ENCODE peak calls at places on chromosomes 6 and 20, in six cellular contexts. K is PC-3, P is A549, O is tibial nerve, E is neural progenitor cell, F is MM.1S. M is an unnamed sample.
A peak's percentile ranks its signal among the peaks of the same experiment; 100 is the strongest.

GRCh38 chr6:136989591-136990578 is 54.9 kb downstream of the IL20RA start:
- DNase-seq in K (no peak), P (no peak), O (no peak), E (peak; percentile 58), F (no peak), M (no peak)

GRCh38 chr20:43942661-43943285 is 28.1 kb downstream of the TOX2 start:
- DNase-seq in K (peak; percentile 72), P (peak; percentile 38), O (no peak), E (no peak), F (peak; percentile 83), M (peak; percentile 70)

GRCh38 chr6:1790684-1791083 is 181.0 kb downstream of the FOXC1 start:
- DNase-seq in K (no peak), P (no peak), O (no peak), E (no peak), F (no peak), M (no peak)

GRCh38 chr6:73746776-73747175 is 50.8 kb downstream of the CD109 start:
- DNase-seq in K (no peak), P (no peak), O (no peak), E (no peak), F (no peak), M (no peak)

GRCh38 chr20:34299925-34300806 is 3.0 kb downstream of the AHCY start:
- DNase-seq in K (peak; percentile 35), P (no peak), O (no peak), E (no peak), F (no peak), M (no peak)

GRCh38 chr6:96582457-96582856 is 19.5 kb downstream of the FHL5 start:
- DNase-seq in K (no peak), P (no peak), O (no peak), E (no peak), F (no peak), M (no peak)

GRCh38 chr6:21539621-21540100 is 53.9 kb upstream of the SOX4 start:
- DNase-seq in K (no peak), P (no peak), O (no peak), E (no peak), F (no peak), M (no peak)

GRCh38 chr6:95091823-95092436 is 485.4 kb upstream of the MANEA start:
- DNase-seq in K (peak; percentile 67), P (peak; percentile 54), O (no peak), E (peak; percentile 61), F (peak; percentile 63), M (peak; percentile 14)

GRCh38 chr6:110053395-110054240 is 75.5 kb downstream of the GPR6 start:
- DNase-seq in K (peak; percentile 46), P (peak; percentile 51), O (peak; percentile 25), E (peak; percentile 82), F (peak; percentile 8), M (peak; percentile 22)

GRCh38 chr6:1406306-1407058 is 17.1 kb downstream of the FOXF2 start:
- DNase-seq in K (no peak), P (no peak), O (no peak), E (no peak), F (no peak), M (peak; percentile 82)

GRCh38 chr6:24228681-24229255 is 102.8 kb downstream of the NRSN1 start:
- DNase-seq in K (no peak), P (peak; percentile 12), O (no peak), E (no peak), F (no peak), M (no peak)

GRCh38 chr6:75219213-75219612 is 13.4 kb upstream of the COL12A1 start:
- DNase-seq in K (no peak), P (no peak), O (no peak), E (no peak), F (no peak), M (no peak)

GRCh38 chr6:136846046-136846445 is 23.7 kb downstream of the PEX7 start:
- DNase-seq in K (peak; percentile 64), P (peak; percentile 56), O (peak; percentile 56), E (peak; percentile 61), F (peak; percentile 53), M (no peak)

GRCh38 chr6:27332692-27333641 is 20.9 kb upstream of the POM121L2 start:
- DNase-seq in K (peak; percentile 77), P (peak; percentile 53), O (no peak), E (peak; percentile 78), F (no peak), M (no peak)

GRCh38 chr6:141956046-141956761 is 176.5 kb upstream of the GJE1 start:
- DNase-seq in K (peak; percentile 5), P (no peak), O (no peak), E (no peak), F (no peak), M (no peak)

GRCh38 chr6:56891754-56892153 is 63.2 kb upstream of the BEND6 start:
- DNase-seq in K (peak; percentile 30), P (peak; percentile 60), O (no peak), E (peak; percentile 31), F (no peak), M (peak; percentile 41)

GRCh38 chr6:35213161-35213823 is 464 bp upstream of the SCUBE3 start:
- DNase-seq in K (no peak), P (no peak), O (no peak), E (peak; percentile 97), F (no peak), M (no peak)

GRCh38 chr6:137860394-137861005 is 6.6 kb upstream of the TNFAIP3 start:
- DNase-seq in K (no peak), P (no peak), O (no peak), E (no peak), F (no peak), M (no peak)

GRCh38 chr20:3964719-3965118 is 50.6 kb downstream of the RNF24 start:
- DNase-seq in K (no peak), P (no peak), O (no peak), E (no peak), F (no peak), M (no peak)

GRCh38 chr6:5580736-5581568 is 319.6 kb downstream of the FARS2 start:
- DNase-seq in K (no peak), P (no peak), O (no peak), E (no peak), F (no peak), M (no peak)

GRCh38 chr20:58868795-58869194 is 16.3 kb downstream of the GNAS start:
- DNase-seq in K (no peak), P (no peak), O (no peak), E (peak; percentile 77), F (no peak), M (no peak)

GRCh38 chr20:997486-997885 is 4.6 kb downstream of the RSPO4 start:
- DNase-seq in K (no peak), P (no peak), O (no peak), E (no peak), F (no peak), M (no peak)
- H3K4me1 ChIP-seq in K (no peaks in the 10 kb centered on the region), P (no peaks in the 10 kb centered on the region), O (no peaks in the 10 kb centered on the region), E (peaks cover 4% of the 10 kb centered on the region), F (no peaks in the 10 kb centered on the region), M (no peaks in the 10 kb centered on the region)

DNA sequence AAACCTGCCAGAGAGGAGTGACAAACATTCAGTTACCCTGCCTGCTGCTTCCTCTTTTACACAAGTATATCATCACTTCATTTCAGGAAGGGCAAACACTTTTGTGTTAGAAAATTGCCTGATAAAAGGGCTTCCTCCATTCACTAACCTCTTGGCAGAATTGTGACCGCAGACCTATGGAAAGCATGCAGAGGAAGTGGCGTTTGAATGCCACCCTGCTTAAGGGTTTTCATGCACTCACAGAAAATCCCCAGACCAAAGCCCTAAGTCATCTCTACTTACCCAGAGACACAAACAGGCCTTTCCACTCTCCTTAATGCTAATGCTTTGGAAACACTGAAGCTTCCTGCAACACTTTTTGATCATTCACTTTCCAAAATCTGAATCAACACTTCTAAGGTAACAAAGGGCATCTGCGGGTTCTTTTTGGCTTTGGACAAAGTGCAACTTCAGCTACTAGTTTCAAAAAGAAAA is 22.1 kb upstream of the RALGAPA2 start:
- DNase-seq in K (no peak), P (no peak), O (no peak), E (peak; percentile 39), F (no peak), M (no peak)
- H3K27ac ChIP-seq in K (no peak overlapping the region), P (no peak overlapping the region), O (no peak overlapping the region), E (no peak overlapping the region), F (no peak overlapping the region), M (no peak overlapping the region)

DNA sequence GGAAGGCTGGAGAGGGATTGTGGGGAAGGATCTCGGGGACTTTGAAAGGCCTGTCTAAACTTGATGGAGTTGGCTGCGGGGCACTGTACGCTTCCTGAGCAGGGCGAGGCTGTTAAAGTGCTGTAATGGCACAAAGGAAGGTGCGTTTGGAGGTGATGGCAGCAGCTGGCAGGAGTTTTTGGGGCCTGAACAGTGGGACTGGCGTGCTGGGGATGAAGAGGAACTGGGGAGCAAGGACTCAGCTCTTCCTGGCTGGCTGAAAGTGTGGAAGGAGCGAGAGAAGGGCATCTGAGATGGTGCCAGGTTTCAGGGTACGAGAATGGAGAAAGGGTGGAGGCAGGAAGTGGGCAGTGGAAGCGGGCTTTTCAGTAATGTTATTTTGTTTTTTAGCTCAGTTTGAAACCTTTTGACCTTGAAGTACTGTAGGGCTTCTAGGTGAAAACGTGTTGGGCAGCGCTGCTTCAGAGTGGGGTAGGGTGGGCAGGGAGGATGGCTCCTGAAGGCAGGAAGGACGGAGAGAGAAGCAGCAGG is 8.0 kb downstream of the TMEM181 start:
- DNase-seq in K (no peak), P (no peak), O (no peak), E (no peak), F (no peak), M (no peak)
- H3K4me1 ChIP-seq in K (peaks cover 21% of the 10 kb centered on the region), P (no peaks in the 10 kb centered on the region), O (no peaks in the 10 kb centered on the region), E (peaks cover 6% of the 10 kb centered on the region), F (no peaks in the 10 kb centered on the region), M (peaks cover 10% of the 10 kb centered on the region)

DNA sequence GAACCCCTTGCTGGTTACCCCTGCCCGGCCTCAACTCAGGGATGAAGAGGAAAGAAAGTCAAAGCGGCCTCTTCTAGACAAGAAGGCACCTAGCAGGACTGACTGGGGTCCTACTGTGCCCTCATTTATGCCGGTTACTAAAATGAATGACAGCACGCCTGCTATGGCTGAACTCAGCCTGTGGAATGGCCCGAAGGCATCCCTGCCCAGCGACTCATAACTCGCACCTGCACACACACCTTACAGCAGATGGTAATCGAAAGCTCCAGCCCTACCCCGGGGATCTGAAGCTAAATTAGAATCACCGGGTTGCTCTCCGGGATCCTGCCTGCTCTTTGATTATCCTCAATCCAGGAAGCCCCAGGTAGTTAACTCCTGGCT is 747 bp upstream of the TXNDC5 start:
- DNase-seq in K (peak; percentile 44), P (no peak), O (no peak), E (no peak), F (peak; percentile 73), M (no peak)
- H3K27ac ChIP-seq in K (no peak overlapping the region), P (peak overlapping the region; percentile 99), O (peak overlapping the region; percentile 73), E (no peak overlapping the region), F (peak overlapping the region; percentile 97), M (no peak overlapping the region)

DNA sequence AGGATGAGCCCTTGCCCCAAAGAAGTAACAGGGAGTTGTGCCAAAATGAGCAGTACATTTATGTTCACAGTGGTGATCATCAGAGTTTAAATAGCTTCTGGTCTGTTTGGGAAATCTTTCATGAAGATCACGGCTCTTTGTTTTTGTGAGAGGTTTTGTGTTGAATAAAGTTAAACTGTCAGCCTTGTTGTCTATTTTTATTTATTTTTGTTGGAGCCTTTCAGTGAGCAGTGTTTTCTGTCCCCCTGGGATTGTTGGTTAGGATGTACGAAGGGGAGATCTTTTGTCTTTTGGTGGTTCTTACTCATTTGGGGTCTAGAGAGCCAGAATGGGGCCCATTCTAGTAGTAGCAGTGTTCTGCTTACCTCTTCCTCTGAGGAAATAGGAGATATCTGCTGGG is 157.2 kb downstream of the JARID2 start:
- DNase-seq in K (no peak), P (no peak), O (no peak), E (no peak), F (no peak), M (no peak)
- H3K4me1 ChIP-seq in K (peaks cover 29% of the 10 kb centered on the region), P (peaks cover 40% of the 10 kb centered on the region), O (peaks cover 20% of the 10 kb centered on the region), E (peaks cover 65% of the 10 kb centered on the region), F (peaks cover 24% of the 10 kb centered on the region), M (peaks cover 22% of the 10 kb centered on the region)